ENCODE peak calls at places on chromosomes 11 and 22, in ten cellular contexts. Q is CD4-positive, alpha-beta T cell; D is psoas muscle; E is PC-9; A is fibroblast of mammary gland; G is MM.1S; R is AG09309; P is stomach; N is GM13976; U is testis. B is an unnamed sample.

GRCh38 chr22:23182289-23183106 is 2.2 kb downstream of the BCR start:
- DNase-seq in A (no peak), R (no peak), D (no peak), U (no peak), N (no peak), Q (no peak), P (no peak), G (peak), E (peak), B (no peak)

GRCh38 chr22:43925433-43926348 is 2.1 kb downstream of the PNPLA3 start:
- DNase-seq in N (no peak), U (no peak), R (no peak), D (no peak), P (no peak), G (no peak), Q (no peak), A (no peak), E (peak), B (no peak)

GRCh38 chr11:61682093-61682732 is 2.0 kb downstream of the DAGLA start:
- DNase-seq in G (no peak), A (peak), E (peak), U (no peak), R (no peak), N (no peak), P (peak), Q (no peak), D (peak), B (no peak)

GRCh38 chr11:78101073-78101472 is 21.4 kb upstream of the NDUFC2 start:
- DNase-seq in Q (no peak), D (no peak), G (no peak), U (no peak), A (no peak), N (no peak), P (no peak), R (no peak), E (no peak), B (no peak)

GRCh38 chr11:120547301-120547700 is 35.8 kb downstream of the GRIK4 start:
- DNase-seq in G (no peak), D (no peak), U (no peak), Q (no peak), A (peak), P (no peak), R (no peak), N (no peak), E (no peak), B (no peak)

GRCh38 chr11:111376453-111376871 is 2.6 kb downstream of the POU2AF1 start:
- DNase-seq in R (no peak), A (no peak), P (no peak), Q (no peak), N (no peak), D (no peak), G (peak), U (no peak), E (peak), B (no peak)

GRCh38 chr11:11427185-11427944 is 74.3 kb upstream of the CSNK2A3 start:
- DNase-seq in A (no peak), P (no peak), N (no peak), R (no peak), D (no peak), G (no peak), U (no peak), E (no peak), Q (no peak), B (no peak)

GRCh38 chr11:101863361-101863760 is 51.4 kb upstream of the CEP126 start:
- DNase-seq in G (no peak), R (no peak), N (no peak), U (no peak), P (no peak), Q (no peak), A (peak), E (no peak), D (no peak), B (no peak)

GRCh38 chr11:100328626-100329340 is 358.3 kb upstream of the ARHGAP42 start:
- DNase-seq in P (no peak), N (no peak), E (peak), G (peak), A (peak), Q (no peak), U (no peak), R (no peak), D (no peak), B (no peak)

GRCh38 chr22:22520020-22520656 is at the start of gene ZNF280A:
- DNase-seq in G (no peak), E (no peak), A (peak), Q (no peak), N (no peak), U (peak), D (no peak), P (no peak), R (no peak), B (no peak)

GRCh38 chr11:95592455-95592854 is 197.1 kb downstream of the FAM76B start:
- DNase-seq in Q (no peak), R (no peak), E (no peak), G (no peak), A (peak), P (no peak), U (peak), N (no peak), D (no peak), B (no peak)

GRCh38 chr11:64058494-64058893 is 22.8 kb downstream of the FLRT1 start:
- DNase-seq in R (no peak), D (no peak), Q (no peak), E (no peak), U (peak), P (no peak), G (no peak), N (no peak), A (no peak), B (no peak)

GRCh38 chr11:58945663-58946062 is 6.4 kb downstream of the GLYATL1 start:
- DNase-seq in E (no peak), R (no peak), N (no peak), U (no peak), Q (no peak), P (no peak), D (no peak), A (no peak), G (no peak), B (no peak)

GRCh38 chr11:125929445-125930075 is 16.3 kb upstream of the VSIG10L2 start:
- DNase-seq in Q (no peak), N (no peak), D (no peak), G (no peak), P (no peak), A (no peak), E (no peak), U (no peak), R (no peak), B (no peak)

GRCh38 chr11:22733433-22733832 is 67.0 kb downstream of the GAS2 start:
- DNase-seq in D (no peak), A (no peak), R (no peak), G (no peak), P (no peak), U (no peak), E (no peak), N (no peak), Q (no peak), B (no peak)

GRCh38 chr11:22733849-22734248 is 67.4 kb downstream of the GAS2 start:
- DNase-seq in Q (no peak), P (no peak), A (no peak), E (no peak), R (no peak), U (no peak), G (no peak), D (no peak), N (no peak), B (no peak)

GRCh38 chr11:22732588-22732987 is 66.2 kb downstream of the GAS2 start:
- DNase-seq in N (no peak), E (no peak), R (no peak), G (no peak), Q (no peak), A (no peak), D (no peak), P (no peak), U (no peak), B (no peak)

GRCh38 chr11:22728600-22729394 is 62.4 kb downstream of the GAS2 start:
- DNase-seq in P (no peak), N (no peak), Q (no peak), E (no peak), U (no peak), D (no peak), G (no peak), A (no peak), R (no peak), B (no peak)

GRCh38 chr11:22730319-22730718 is 63.9 kb downstream of the GAS2 start:
- DNase-seq in Q (no peak), U (no peak), N (peak), G (peak), R (no peak), E (no peak), D (no peak), P (no peak), A (peak), B (no peak)
- TF ChIP-seq CTCF in Q (peak), U (no peak), N (no peak), G (peak), R (no peak), E (peak), D (peak), P (no peak), A (no peak), B (peak)

GRCh38 chr11:19814421-19814820 is 101.8 kb downstream of the NAV2 start:
- DNase-seq in A (no peak), P (no peak), R (no peak), E (no peak), U (no peak), G (no peak), N (no peak), Q (no peak), D (no peak), B (no peak)
- TF ChIP-seq CTCF in A (no peak), P (no peak), R (no peak), E (no peak), U (no peak), G (no peak), N (no peak), Q (no peak), D (no peak), B (no peak)

GRCh38 chr11:26478710-26479109 is 93.4 kb downstream of the MUC15 start:
- DNase-seq in Q (no peak), P (no peak), D (no peak), N (no peak), G (no peak), R (no peak), U (no peak), E (no peak), A (peak), B (no peak)

GRCh38 chr11:26474401-26474800 is 97.7 kb downstream of the MUC15 start:
- DNase-seq in Q (no peak), D (no peak), A (no peak), E (no peak), U (no peak), N (no peak), P (no peak), G (no peak), R (no peak), B (no peak)

GRCh38 chr11:26470992-26471391 is 101.1 kb downstream of the MUC15 start:
- DNase-seq in P (no peak), R (no peak), G (no peak), Q (no peak), E (no peak), A (no peak), U (no peak), D (no peak), N (no peak), B (no peak)

GRCh38 chr11:26477406-26477805 is 94.7 kb downstream of the MUC15 start:
- DNase-seq in E (no peak), G (no peak), P (no peak), N (no peak), D (no peak), R (no peak), U (no peak), Q (no peak), A (no peak), B (no peak)

GRCh38 chr11:26473216-26474194 is 98.6 kb downstream of the MUC15 start:
- DNase-seq in U (no peak), E (no peak), Q (no peak), P (no peak), N (no peak), D (no peak), R (no peak), G (no peak), A (no peak), B (no peak)
- TF ChIP-seq CTCF in U (no peak), E (no peak), Q (no peak), P (no peak), N (no peak), D (no peak), R (no peak), G (no peak), A (no peak), B (no peak)

GRCh38 chr22:38214248-38215056 is 12.7 kb downstream of the MAFF start:
- DNase-seq in R (no peak), N (peak), D (peak), G (peak), U (peak), P (peak), Q (peak), A (no peak), E (no peak), B (peak)
- TF ChIP-seq CTCF in R (no peak), N (no peak), D (peak), G (peak), U (no peak), P (no peak), Q (no peak), A (no peak), E (no peak), B (peak)

DNA sequence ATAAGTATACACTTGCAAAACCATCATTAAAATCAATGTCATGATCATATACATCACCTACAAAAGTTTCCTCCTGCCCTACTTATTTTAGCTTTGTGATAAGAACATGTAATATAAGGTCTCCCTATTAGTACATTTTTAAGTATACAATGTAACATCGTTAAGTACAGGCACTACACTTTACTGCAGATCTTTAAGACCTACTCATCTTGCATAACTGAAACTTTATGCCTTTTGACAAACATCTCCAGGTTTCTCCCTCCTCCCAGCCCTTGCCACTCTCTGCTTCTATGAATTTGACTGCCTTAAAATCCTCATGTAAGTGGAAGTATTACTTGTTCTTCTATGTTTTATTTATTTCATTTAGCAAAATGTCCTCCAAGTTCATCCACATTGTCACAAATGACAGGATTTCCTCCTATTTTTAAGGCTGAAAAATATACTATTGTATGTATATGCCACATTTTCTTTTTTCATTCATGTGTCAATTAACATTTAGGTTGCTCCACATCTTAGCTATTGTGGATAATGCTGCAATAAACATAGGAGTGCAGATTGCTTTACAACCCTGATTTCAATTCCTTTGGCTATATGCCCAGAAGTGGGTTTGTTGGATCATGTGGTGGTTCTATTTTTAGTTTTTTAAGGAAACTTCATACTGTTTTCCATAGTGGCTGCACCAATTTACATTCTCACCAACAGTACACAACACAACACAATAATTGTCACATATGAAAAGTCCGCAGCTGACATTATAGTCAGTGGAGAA is 471.1 kb upstream of the ANO3 start:
- DNase-seq in G (no peak), R (no peak), Q (no peak), U (no peak), A (peak), D (no peak), N (no peak), E (no peak), P (no peak), B (no peak)
- TF ChIP-seq CTCF in G (no peak), R (no peak), Q (no peak), U (no peak), A (no peak), D (no peak), N (no peak), E (no peak), P (no peak), B (no peak)

DNA sequence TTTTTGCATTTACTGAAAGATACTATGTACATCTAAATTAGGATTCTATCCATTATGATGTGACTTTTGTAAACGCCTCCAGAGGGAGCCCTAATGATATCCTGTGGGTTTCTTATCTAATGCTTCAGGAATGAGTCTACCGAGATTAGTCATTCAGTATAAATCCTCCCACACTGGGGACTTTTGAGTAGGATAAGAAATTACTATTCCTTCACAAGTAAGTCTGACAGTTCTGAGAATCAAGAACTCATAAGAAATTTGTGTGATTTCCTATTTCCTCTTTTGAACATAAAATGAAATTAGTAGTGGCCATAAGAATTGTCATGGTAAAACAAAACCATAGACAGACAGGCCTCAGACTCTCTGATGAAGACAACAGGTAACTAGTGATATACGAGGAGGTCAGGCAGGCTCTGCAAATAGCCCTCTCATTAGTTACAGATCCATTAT is 10.0 kb upstream of the OR5M1 start:
- DNase-seq in Q (no peak), G (peak), A (peak), R (peak), P (no peak), U (peak), N (no peak), D (no peak), E (peak), B (no peak)
- TF ChIP-seq CTCF in Q (no peak), G (peak), A (peak), R (peak), P (no peak), U (no peak), N (no peak), D (peak), E (peak), B (peak)

GRCh38 chr22:35152316-35152715 is 86.4 kb downstream of the ISX start:
- DNase-seq in G (no peak), P (no peak), D (no peak), Q (no peak), R (no peak), A (no peak), U (no peak), N (no peak), E (no peak), B (no peak)

GRCh38 chr22:35156945-35157344 is 91.0 kb downstream of the ISX start:
- DNase-seq in R (no peak), P (no peak), Q (no peak), D (no peak), G (no peak), N (no peak), E (no peak), U (no peak), A (no peak), B (no peak)

GRCh38 chr22:35150163-35151107 is 84.5 kb downstream of the ISX start:
- DNase-seq in U (peak), P (peak), N (peak), R (no peak), A (peak), G (peak), Q (peak), E (peak), D (peak), B (peak)

GRCh38 chr22:35155403-35156025 is 89.6 kb downstream of the ISX start:
- DNase-seq in A (peak), R (no peak), N (no peak), D (no peak), G (no peak), U (no peak), Q (no peak), P (no peak), E (no peak), B (no peak)

GRCh38 chr22:35154937-35155387 is 89.0 kb downstream of the ISX start:
- DNase-seq in D (peak), E (peak), Q (no peak), U (peak), G (peak), P (peak), N (peak), A (peak), R (peak), B (peak)
- TF ChIP-seq CTCF in D (peak), E (peak), Q (peak), U (peak), G (peak), P (peak), N (peak), A (peak), R (peak), B (peak)

B was measured in neural crest cell.